ENCODE peak calls at places on chromosomes 5 and 9, in seven cellular contexts. Z is RWPE1, E is right atrium auricular region, Q is HepG2, Y is fibroblast of pulmonary artery, F is colonic mucosa, X is left ventricle myocardium inferior. S is an unnamed sample.

GRCh38 chr5:132639706-132640130 is 18.3 kb upstream of the IL13 start:
- DNase-seq in Z (no peak), E (no peak), Q (no peak), Y (no peak), F (no peak), X (no peak), S (no peak)

GRCh38 chr9:127968046-127968445 is 12.7 kb downstream of the EEIG1 start:
- DNase-seq in Z (peak; percentile 95), E (no peak), Q (no peak), Y (no peak), F (peak; percentile 77), X (peak; percentile 13), S (no peak)

GRCh38 chr9:127399736-127400269 is 2.8 kb downstream of the SLC2A8 start:
- DNase-seq in Z (no peak), E (no peak), Q (no peak), Y (no peak), F (no peak), X (no peak), S (no peak)

GRCh38 chr5:27311544-27311943 is 273.2 kb upstream of the CDH9 start:
- DNase-seq in Z (no peak), E (no peak), Q (no peak), Y (peak; percentile 31), F (no peak), X (no peak), S (no peak)

GRCh38 chr9:33687779-33688178 is 107.6 kb upstream of the PRSS3 start:
- DNase-seq in Z (no peak), E (no peak), Q (no peak), Y (peak; percentile 14), F (peak; percentile 19), X (no peak), S (no peak)

GRCh38 chr9:137030006-137030405 is 1.9 kb downstream of the FUT7 start:
- DNase-seq in Z (no peak), E (no peak), Q (no peak), Y (no peak), F (no peak), X (no peak), S (no peak)

GRCh38 chr9:297104-297794 is 82.6 kb downstream of the DOCK8 start:
- DNase-seq in Z (peak; percentile 3), E (no peak), Q (no peak), Y (no peak), F (peak; percentile 46), X (no peak), S (peak; percentile 93)

GRCh38 chr9:109433476-109433875 is 64.6 kb downstream of the PTPN3 start:
- DNase-seq in Z (no peak), E (no peak), Q (no peak), Y (no peak), F (no peak), X (no peak), S (no peak)

GRCh38 chr9:75152416-75152815 is 64.1 kb downstream of the OSTF1 start:
- DNase-seq in Z (no peak), E (no peak), Q (no peak), Y (no peak), F (no peak), X (no peak), S (no peak)

GRCh38 chr5:11903614-11904269 is 504 bp downstream of the CTNND2 start:
- DNase-seq in Z (peak; percentile 7), E (no peak), Q (no peak), Y (no peak), F (no peak), X (no peak), S (no peak)

GRCh38 chr5:180541710-180542109 is 47.5 kb downstream of the CNOT6 start:
- DNase-seq in Z (no peak), E (no peak), Q (no peak), Y (no peak), F (no peak), X (no peak), S (no peak)

GRCh38 chr5:50595199-50595598 is 71.2 kb upstream of the PARP8 start:
- DNase-seq in Z (peak; percentile 20), E (no peak), Q (no peak), Y (peak; percentile 45), F (no peak), X (no peak), S (no peak)

GRCh38 chr5:80960531-80961375 is 590 bp downstream of the RASGRF2 start:
- DNase-seq in Z (peak; percentile 38), E (no peak), Q (peak; percentile 18), Y (peak; percentile 18), F (peak; percentile 47), X (peak; percentile 28), S (no peak)

GRCh38 chr5:109049565-109049964 is 301.9 kb downstream of the FER start:
- DNase-seq in Z (no peak), E (no peak), Q (no peak), Y (no peak), F (no peak), X (no peak), S (no peak)

GRCh38 chr5:180673371-180674252 is 24.2 kb upstream of the FLT4 start:
- DNase-seq in Z (no peak), E (no peak), Q (no peak), Y (no peak), F (no peak), X (no peak), S (no peak)

GRCh38 chr9:121376214-121376830 is 6.3 kb upstream of the STOM start:
- DNase-seq in Z (no peak), E (no peak), Q (no peak), Y (peak; percentile 64), F (no peak), X (no peak), S (no peak)

DNA sequence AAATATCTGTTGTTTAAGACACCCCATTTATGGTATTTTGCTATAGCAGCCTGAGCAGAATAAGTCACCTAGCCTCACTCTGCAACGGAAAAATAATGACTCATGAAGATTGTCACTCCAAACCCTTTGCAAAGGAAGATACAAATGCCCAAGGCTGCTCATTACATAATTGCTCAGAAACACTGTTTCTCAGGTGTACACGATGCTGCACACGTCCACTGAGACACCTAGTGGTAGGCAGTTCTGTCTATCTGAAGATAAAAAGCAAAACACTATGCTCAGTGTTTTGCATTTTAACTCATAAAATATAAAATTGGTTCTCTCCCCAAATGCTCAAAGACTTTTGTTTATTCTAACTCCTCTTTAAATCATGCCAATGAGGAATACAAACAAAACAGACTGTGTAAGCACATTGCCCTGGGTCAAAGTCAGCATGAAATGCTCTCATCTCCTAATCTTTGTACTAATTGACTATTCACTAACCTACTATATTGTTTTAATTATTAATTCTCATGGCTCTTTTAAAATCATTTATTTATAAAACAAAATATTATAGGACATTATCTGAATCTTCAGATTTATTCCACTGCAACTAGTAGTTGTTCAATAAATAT is 7.7 kb upstream of the TSLP start:
- DNase-seq in Z (peak; percentile 60), E (no peak), Q (peak; percentile 31), Y (no peak), F (no peak), X (no peak), S (no peak)
- TF ChIP-seq CTCF in Z (peak; percentile 78), E (peak; percentile 50), Q (peak; percentile 64), Y (peak; percentile 48), F (peak; percentile 25), X (peak; percentile 63), S (no peak)

GRCh38 chr5:100623719-100624118 is 88.5 kb downstream of the FAM174A start:
- DNase-seq in Z (peak; percentile 42), E (no peak), Q (no peak), Y (peak; percentile 68), F (no peak), X (no peak), S (no peak)
- TF ChIP-seq CTCF in Z (peak; percentile 63), E (peak; percentile 58), Q (peak; percentile 20), Y (peak; percentile 75), F (no peak), X (peak; percentile 56), S (peak; percentile 73)

GRCh38 chr9:79756414-79756813 is 184.6 kb downstream of the TLE4 start:
- DNase-seq in Z (no peak), E (no peak), Q (no peak), Y (no peak), F (no peak), X (no peak), S (no peak)

GRCh38 chr9:79763861-79764260 is 192.1 kb downstream of the TLE4 start:
- DNase-seq in Z (no peak), E (no peak), Q (no peak), Y (peak; percentile 13), F (no peak), X (no peak), S (no peak)

GRCh38 chr9:79759460-79759859 is 187.7 kb downstream of the TLE4 start:
- DNase-seq in Z (no peak), E (no peak), Q (no peak), Y (no peak), F (no peak), X (no peak), S (no peak)

GRCh38 chr9:79757074-79757473 is 185.3 kb downstream of the TLE4 start:
- DNase-seq in Z (no peak), E (no peak), Q (no peak), Y (no peak), F (no peak), X (no peak), S (no peak)

DNA sequence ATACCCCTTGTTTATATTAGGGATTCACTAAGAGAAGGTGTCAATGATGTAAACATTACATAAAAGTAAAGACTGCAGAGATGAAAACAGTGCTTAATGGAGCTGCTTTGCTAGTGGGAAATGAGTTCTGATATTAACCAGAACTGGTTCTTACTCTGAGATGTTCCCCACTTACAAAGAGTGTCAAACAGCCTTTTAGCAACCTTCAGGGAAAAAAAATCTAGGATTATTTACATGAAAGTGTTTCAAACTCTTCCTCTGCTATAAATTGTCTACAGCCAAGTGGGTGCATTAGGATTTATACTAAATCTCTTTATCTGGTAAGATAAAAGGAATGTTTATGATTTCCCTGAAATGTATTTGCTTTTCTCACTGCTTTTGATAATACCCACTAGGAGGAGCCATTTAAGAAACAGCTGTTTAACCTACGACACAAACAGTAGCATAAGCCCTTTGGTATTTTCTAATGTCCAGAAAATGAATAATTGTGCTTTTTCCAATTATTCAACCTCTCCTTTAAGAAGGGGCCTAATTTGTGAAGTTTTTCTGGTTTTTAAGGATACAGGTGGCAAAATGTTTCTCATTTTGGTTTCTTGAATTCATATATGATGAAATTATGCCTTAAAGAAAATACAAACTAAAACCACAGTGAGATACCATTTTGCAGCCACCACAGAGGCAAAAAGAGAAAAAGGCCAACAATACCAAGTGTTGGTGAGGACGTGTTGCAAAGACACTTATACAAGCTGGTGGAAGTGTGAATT is 186.3 kb downstream of the TLE4 start:
- DNase-seq in Z (no peak), E (no peak), Q (no peak), Y (peak; percentile 30), F (no peak), X (no peak), S (no peak)
- TF ChIP-seq CTCF in Z (peak; percentile 50), E (peak; percentile 45), Q (no peak), Y (peak; percentile 55), F (no peak), X (peak; percentile 46), S (peak; percentile 45)

DNA sequence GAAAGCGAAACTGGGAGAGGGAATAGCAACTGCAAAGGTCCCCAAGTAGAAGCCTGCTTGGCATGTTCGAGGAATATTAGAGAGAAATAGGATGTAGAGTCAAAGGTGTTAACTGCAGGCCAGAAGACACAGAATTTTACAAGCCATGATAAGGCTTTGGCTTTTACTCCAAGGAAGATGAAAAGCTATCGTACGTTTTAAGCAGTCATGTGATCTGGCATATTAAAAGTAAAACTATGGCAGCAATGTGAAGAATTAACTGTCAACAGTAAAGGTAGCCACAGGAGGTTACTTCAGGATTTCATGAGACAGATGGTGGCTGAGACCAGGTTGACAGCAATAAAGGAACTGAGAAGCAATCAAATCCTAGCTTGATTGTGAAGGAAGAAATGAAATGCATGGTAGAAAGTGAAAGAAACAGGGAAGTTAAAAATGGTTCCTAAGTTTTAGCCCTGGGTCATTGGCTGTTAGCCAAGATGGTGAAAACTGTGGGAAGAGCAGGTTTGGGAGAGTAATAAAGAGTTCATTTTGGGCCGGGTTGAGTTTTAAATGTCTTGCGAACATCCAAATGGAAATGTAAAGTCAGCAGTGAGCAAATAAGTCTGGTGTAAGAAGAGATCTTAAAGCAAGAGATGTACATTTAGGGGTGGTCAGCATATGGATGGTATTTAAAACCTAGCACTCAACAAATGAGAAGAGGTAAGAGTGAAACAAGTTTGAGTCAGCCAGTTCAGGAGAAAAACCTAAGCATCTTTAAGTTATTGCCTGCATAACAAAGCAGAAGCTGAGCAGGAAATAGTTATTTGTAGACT is 20.3 kb upstream of the TTC33 start:
- DNase-seq in Z (no peak), E (no peak), Q (no peak), Y (no peak), F (no peak), X (no peak), S (no peak)
- TF ChIP-seq CTCF in Z (no peak), E (no peak), Q (no peak), Y (no peak), F (no peak), X (no peak), S (no peak)